ENCODE peak calls at places on chromosome 5, in ten cellular contexts. One of them, this sample, is unnamed.

GRCh38 chr5:109035470-109035869 is 287.8 kb downstream of the FER start:
- DNase-seq in prostate gland: no peak
- DNase-seq in uterus: no peak
- DNase-seq in sigmoid colon: no peak
- DNase-seq in HepG2: no peak
- DNase-seq in testis: no peak
- DNase-seq in breast epithelium: no peak
- DNase-seq in body of pancreas: no peak
- DNase-seq in HCT116: no peak
- DNase-seq in adrenal gland: no peak
- DNase-seq in this sample: no peak

GRCh38 chr5:101306391-101307137 is 403.5 kb upstream of the ST8SIA4 start:
- DNase-seq in prostate gland: no peak
- DNase-seq in uterus: no peak
- DNase-seq in sigmoid colon: no peak
- DNase-seq in HepG2: no peak
- DNase-seq in testis: no peak
- DNase-seq in breast epithelium: no peak
- DNase-seq in body of pancreas: no peak
- DNase-seq in HCT116: peak; percentile 6
- DNase-seq in adrenal gland: no peak
- DNase-seq in this sample: no peak

GRCh38 chr5:53482717-53483638 is 2.5 kb downstream of the FST start:
- DNase-seq in prostate gland: peak; percentile 5
- DNase-seq in uterus: peak; percentile 31
- DNase-seq in sigmoid colon: peak; percentile 75
- DNase-seq in HepG2: peak; percentile 89
- DNase-seq in testis: peak; percentile 34
- DNase-seq in breast epithelium: no peak
- DNase-seq in body of pancreas: peak; percentile 30
- DNase-seq in HCT116: no peak
- DNase-seq in adrenal gland: peak; percentile 56
- DNase-seq in this sample: peak; percentile 43

GRCh38 chr5:3481175-3481574 is 114.5 kb upstream of the IRX1 start:
- DNase-seq in prostate gland: no peak
- DNase-seq in uterus: no peak
- DNase-seq in sigmoid colon: no peak
- DNase-seq in HepG2: no peak
- DNase-seq in testis: no peak
- DNase-seq in breast epithelium: no peak
- DNase-seq in body of pancreas: no peak
- DNase-seq in HCT116: no peak
- DNase-seq in adrenal gland: no peak
- DNase-seq in this sample: no peak

GRCh38 chr5:33049845-33050244 is 338.7 kb downstream of the NPR3 start:
- DNase-seq in prostate gland: no peak
- DNase-seq in uterus: no peak
- DNase-seq in sigmoid colon: no peak
- DNase-seq in HepG2: peak; percentile 18
- DNase-seq in testis: no peak
- DNase-seq in breast epithelium: no peak
- DNase-seq in body of pancreas: no peak
- DNase-seq in HCT116: peak; percentile 78
- DNase-seq in adrenal gland: peak; percentile 75
- DNase-seq in this sample: no peak

GRCh38 chr5:180596115-180596667 is 4.9 kb upstream of the SCGB3A1 start:
- DNase-seq in prostate gland: no peak
- DNase-seq in uterus: no peak
- DNase-seq in sigmoid colon: no peak
- DNase-seq in HepG2: no peak
- DNase-seq in testis: peak; percentile 11
- DNase-seq in breast epithelium: peak; percentile 51
- DNase-seq in body of pancreas: no peak
- DNase-seq in HCT116: no peak
- DNase-seq in adrenal gland: peak; percentile 9
- DNase-seq in this sample: no peak

GRCh38 chr5:124980174-124980941 is 233.9 kb upstream of the ZNF608 start:
- DNase-seq in prostate gland: no peak
- DNase-seq in uterus: no peak
- DNase-seq in sigmoid colon: no peak
- DNase-seq in HepG2: no peak
- DNase-seq in testis: no peak
- DNase-seq in breast epithelium: no peak
- DNase-seq in body of pancreas: no peak
- DNase-seq in HCT116: no peak
- DNase-seq in adrenal gland: no peak
- DNase-seq in this sample: no peak

GRCh38 chr5:1929108-1929991 is 46.6 kb upstream of the IRX4 start:
- DNase-seq in prostate gland: no peak
- DNase-seq in uterus: no peak
- DNase-seq in sigmoid colon: no peak
- DNase-seq in HepG2: no peak
- DNase-seq in testis: no peak
- DNase-seq in breast epithelium: peak; percentile 2
- DNase-seq in body of pancreas: no peak
- DNase-seq in HCT116: no peak
- DNase-seq in adrenal gland: no peak
- DNase-seq in this sample: no peak

GRCh38 chr5:143372187-143372829 is 31.2 kb downstream of the NR3C1 start:
- DNase-seq in prostate gland: no peak
- DNase-seq in uterus: no peak
- DNase-seq in sigmoid colon: no peak
- DNase-seq in HepG2: no peak
- DNase-seq in testis: no peak
- DNase-seq in breast epithelium: no peak
- DNase-seq in body of pancreas: peak; percentile 18
- DNase-seq in HCT116: no peak
- DNase-seq in adrenal gland: no peak
- DNase-seq in this sample: no peak

GRCh38 chr5:147339313-147339712 is 104.5 kb downstream of the STK32A start:
- DNase-seq in prostate gland: no peak
- DNase-seq in uterus: no peak
- DNase-seq in sigmoid colon: no peak
- DNase-seq in HepG2: no peak
- DNase-seq in testis: no peak
- DNase-seq in breast epithelium: no peak
- DNase-seq in body of pancreas: no peak
- DNase-seq in HCT116: no peak
- DNase-seq in adrenal gland: no peak
- DNase-seq in this sample: no peak
- TF ChIP-seq CTCF in prostate gland: no peak
- TF ChIP-seq CTCF in uterus: no peak
- TF ChIP-seq CTCF in sigmoid colon: no peak
- TF ChIP-seq CTCF in HepG2: peak; percentile 17
- TF ChIP-seq CTCF in testis: no peak
- TF ChIP-seq CTCF in breast epithelium: no peak
- TF ChIP-seq CTCF in body of pancreas: no peak
- TF ChIP-seq CTCF in HCT116: peak; percentile 32
- TF ChIP-seq CTCF in adrenal gland: no peak
- TF ChIP-seq CTCF in this sample: no peak

GRCh38 chr5:157269763-157270272 is 3.9 kb downstream of the CYFIP2 start:
- DNase-seq in prostate gland: no peak
- DNase-seq in uterus: no peak
- DNase-seq in sigmoid colon: no peak
- DNase-seq in HepG2: no peak
- DNase-seq in testis: no peak
- DNase-seq in breast epithelium: no peak
- DNase-seq in body of pancreas: no peak
- DNase-seq in HCT116: no peak
- DNase-seq in adrenal gland: no peak
- DNase-seq in this sample: no peak
- H3K27ac ChIP-seq in prostate gland: no peak overlapping the region
- H3K27ac ChIP-seq in uterus: no peak overlapping the region
- H3K27ac ChIP-seq in sigmoid colon: no peak overlapping the region
- H3K27ac ChIP-seq in HepG2: no peak overlapping the region
- H3K27ac ChIP-seq in testis: no peak overlapping the region
- H3K27ac ChIP-seq in breast epithelium: no peak overlapping the region
- H3K27ac ChIP-seq in body of pancreas: no peak overlapping the region
- H3K27ac ChIP-seq in HCT116: no peak overlapping the region
- H3K27ac ChIP-seq in adrenal gland: peak overlapping the region; percentile 22
- H3K27ac ChIP-seq in this sample: no peak overlapping the region

GRCh38 chr5:132416306-132417009 is 46.9 kb downstream of the SLC22A5 start:
- DNase-seq in prostate gland: no peak
- DNase-seq in uterus: no peak
- DNase-seq in sigmoid colon: peak; percentile 60
- DNase-seq in HepG2: no peak
- DNase-seq in testis: no peak
- DNase-seq in breast epithelium: no peak
- DNase-seq in body of pancreas: no peak
- DNase-seq in HCT116: no peak
- DNase-seq in adrenal gland: no peak
- DNase-seq in this sample: no peak

GRCh38 chr5:132418876-132419275 is 49.4 kb downstream of the SLC22A5 start:
- DNase-seq in prostate gland: no peak
- DNase-seq in uterus: no peak
- DNase-seq in sigmoid colon: peak; percentile 40
- DNase-seq in HepG2: no peak
- DNase-seq in testis: no peak
- DNase-seq in breast epithelium: no peak
- DNase-seq in body of pancreas: no peak
- DNase-seq in HCT116: no peak
- DNase-seq in adrenal gland: no peak
- DNase-seq in this sample: no peak

GRCh38 chr5:132417889-132418432 is 48.5 kb downstream of the SLC22A5 start:
- DNase-seq in prostate gland: no peak
- DNase-seq in uterus: no peak
- DNase-seq in sigmoid colon: peak; percentile 56
- DNase-seq in HepG2: no peak
- DNase-seq in testis: no peak
- DNase-seq in breast epithelium: no peak
- DNase-seq in body of pancreas: no peak
- DNase-seq in HCT116: no peak
- DNase-seq in adrenal gland: no peak
- DNase-seq in this sample: no peak

GRCh38 chr5:132417461-132417860 is 48.0 kb downstream of the SLC22A5 start:
- DNase-seq in prostate gland: no peak
- DNase-seq in uterus: no peak
- DNase-seq in sigmoid colon: no peak
- DNase-seq in HepG2: no peak
- DNase-seq in testis: no peak
- DNase-seq in breast epithelium: no peak
- DNase-seq in body of pancreas: no peak
- DNase-seq in HCT116: no peak
- DNase-seq in adrenal gland: no peak
- DNase-seq in this sample: no peak

GRCh38 chr5:132417010-132417439 is 47.5 kb downstream of the SLC22A5 start:
- DNase-seq in prostate gland: no peak
- DNase-seq in uterus: no peak
- DNase-seq in sigmoid colon: peak; percentile 75
- DNase-seq in HepG2: no peak
- DNase-seq in testis: no peak
- DNase-seq in breast epithelium: no peak
- DNase-seq in body of pancreas: no peak
- DNase-seq in HCT116: no peak
- DNase-seq in adrenal gland: no peak
- DNase-seq in this sample: peak; percentile 68
- TF ChIP-seq POLR2A in prostate gland: no peak
- TF ChIP-seq POLR2A in uterus: no peak
- TF ChIP-seq POLR2A in sigmoid colon: no peak
- TF ChIP-seq POLR2A in HepG2: no peak
- TF ChIP-seq POLR2A in testis: no peak
- TF ChIP-seq POLR2A in breast epithelium: no peak
- TF ChIP-seq POLR2A in body of pancreas: no peak
- TF ChIP-seq POLR2A in HCT116: no peak
- TF ChIP-seq POLR2A in adrenal gland: no peak
- TF ChIP-seq POLR2A in this sample: no peak

DNA sequence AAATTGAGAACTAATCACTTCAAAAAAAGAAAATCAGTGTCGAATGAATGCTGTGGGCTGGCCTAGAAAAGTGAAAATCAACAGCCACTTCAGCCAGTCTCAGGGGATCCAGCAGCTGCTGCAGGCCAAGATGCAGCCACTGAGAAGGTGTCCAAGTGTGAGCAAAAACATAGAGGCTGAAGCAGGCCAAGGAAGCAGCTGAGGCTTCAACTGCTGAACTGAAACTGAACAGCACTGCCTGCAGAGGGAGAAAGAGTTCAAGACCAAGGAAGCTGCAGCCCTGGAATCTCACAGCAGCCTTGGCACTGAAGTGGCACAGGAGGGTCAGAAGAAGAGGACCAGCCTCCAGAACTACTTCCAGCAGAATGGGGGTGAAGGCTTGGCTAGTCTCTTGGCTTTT is 15.8 kb upstream of the SLC36A3 start:
- DNase-seq in prostate gland: no peak
- DNase-seq in uterus: peak; percentile 39
- DNase-seq in sigmoid colon: peak; percentile 73
- DNase-seq in HepG2: no peak
- DNase-seq in testis: peak; percentile 77
- DNase-seq in breast epithelium: no peak
- DNase-seq in body of pancreas: no peak
- DNase-seq in HCT116: peak; percentile 26
- DNase-seq in adrenal gland: peak; percentile 54
- DNase-seq in this sample: peak; percentile 35
- TF ChIP-seq CTCF in prostate gland: no peak
- TF ChIP-seq CTCF in uterus: no peak
- TF ChIP-seq CTCF in sigmoid colon: peak; percentile 34
- TF ChIP-seq CTCF in HepG2: peak; percentile 25
- TF ChIP-seq CTCF in testis: no peak
- TF ChIP-seq CTCF in breast epithelium: no peak
- TF ChIP-seq CTCF in body of pancreas: no peak
- TF ChIP-seq CTCF in HCT116: peak; percentile 23
- TF ChIP-seq CTCF in adrenal gland: no peak
- TF ChIP-seq CTCF in this sample: no peak

DNA sequence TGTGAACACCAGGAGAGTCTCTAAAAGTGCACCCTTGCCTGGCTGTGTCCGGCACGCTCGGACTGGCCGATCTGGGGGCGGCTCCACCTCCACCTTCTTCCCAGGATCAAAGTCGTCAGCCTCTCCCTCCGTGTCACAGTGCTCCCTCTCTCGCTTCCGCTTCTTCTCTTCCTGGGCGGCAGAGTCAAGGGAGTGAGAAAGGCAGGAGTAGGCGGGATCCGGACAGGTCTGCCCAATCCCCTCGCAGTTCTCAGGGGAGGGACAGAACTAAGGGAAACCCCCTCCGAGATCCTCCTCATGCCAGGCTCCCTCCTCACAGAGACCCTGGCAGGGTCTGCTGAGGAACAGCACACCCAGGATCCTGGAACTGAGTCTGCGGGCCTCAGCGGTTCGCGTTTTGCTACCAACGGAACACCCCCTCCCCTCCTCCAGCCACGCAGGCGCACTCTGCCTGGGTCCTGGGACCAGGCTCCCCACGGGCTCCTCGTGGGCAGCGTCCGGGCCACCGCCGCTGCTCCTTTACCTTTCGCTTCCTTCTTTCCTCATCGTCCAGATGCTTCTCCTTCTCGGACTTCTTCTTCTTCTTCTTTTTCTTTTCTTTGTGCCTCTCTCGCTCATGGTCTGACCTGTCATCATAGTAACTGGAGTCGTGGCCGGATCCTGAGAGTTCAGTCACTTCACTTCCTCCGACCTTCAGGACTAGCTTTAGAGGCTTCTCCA is 1.3 kb downstream of the BRD9 start:
- DNase-seq in prostate gland: no peak
- DNase-seq in uterus: no peak
- DNase-seq in sigmoid colon: peak; percentile 46
- DNase-seq in HepG2: peak; percentile 77
- DNase-seq in testis: no peak
- DNase-seq in breast epithelium: no peak
- DNase-seq in body of pancreas: no peak
- DNase-seq in HCT116: peak; percentile 79
- DNase-seq in adrenal gland: no peak
- DNase-seq in this sample: no peak
- H3K27ac ChIP-seq in prostate gland: no peak overlapping the region
- H3K27ac ChIP-seq in uterus: peak overlapping the region; percentile 86
- H3K27ac ChIP-seq in sigmoid colon: peak overlapping the region; percentile 92
- H3K27ac ChIP-seq in HepG2: peak overlapping the region; percentile 79
- H3K27ac ChIP-seq in testis: no peak overlapping the region
- H3K27ac ChIP-seq in breast epithelium: peak overlapping the region; percentile 93
- H3K27ac ChIP-seq in body of pancreas: no peak overlapping the region
- H3K27ac ChIP-seq in HCT116: peak overlapping the region; percentile 94
- H3K27ac ChIP-seq in adrenal gland: no peak overlapping the region
- H3K27ac ChIP-seq in this sample: no peak overlapping the region

GRCh38 chr5:163460562-163461176 is at the start of gene HMMR:
- DNase-seq in prostate gland: no peak
- DNase-seq in uterus: no peak
- DNase-seq in sigmoid colon: no peak
- DNase-seq in HepG2: peak; percentile 13
- DNase-seq in testis: peak; percentile 29
- DNase-seq in breast epithelium: no peak
- DNase-seq in body of pancreas: no peak
- DNase-seq in HCT116: no peak
- DNase-seq in adrenal gland: no peak
- DNase-seq in this sample: no peak
- TF ChIP-seq POLR2A in prostate gland: no peak
- TF ChIP-seq POLR2A in uterus: no peak
- TF ChIP-seq POLR2A in sigmoid colon: no peak
- TF ChIP-seq POLR2A in HepG2: peak; percentile 68
- TF ChIP-seq POLR2A in testis: no peak
- TF ChIP-seq POLR2A in breast epithelium: no peak
- TF ChIP-seq POLR2A in body of pancreas: no peak
- TF ChIP-seq POLR2A in HCT116: peak; percentile 80
- TF ChIP-seq POLR2A in adrenal gland: no peak
- TF ChIP-seq POLR2A in this sample: no peak